ENCODE peak calls at places on chromosome 17, in five cellular contexts. S, K, H, E and B are unnamed samples.

GRCh38 chr17:81889602-81890001 is 1.8 kb downstream of the ALYREF start:
- DNase-seq in H (no peak), K (no peak), S (no peak), E (no peak), B (no peak)

GRCh38 chr17:42720996-42721583 is 23.8 kb downstream of the EZH1 start:
- DNase-seq in H (no peak), K (peak), E (peak), S (peak), B (peak)

GRCh38 chr17:63276821-63277220 is 169.3 kb downstream of the CYB561 start:
- DNase-seq in K (no peak), H (no peak), S (no peak), E (no peak), B (no peak)

GRCh38 chr17:73118876-73119485 is 26.5 kb upstream of the SLC39A11 start:
- DNase-seq in S (no peak), H (no peak), K (no peak), E (no peak), B (peak)

GRCh38 chr17:4208228-4208627 is 55.6 kb downstream of the ANKFY1 start:
- DNase-seq in K (peak), E (no peak), S (no peak), H (no peak), B (no peak)

GRCh38 chr17:81491193-81491592 is 21.4 kb downstream of the ACTG1 start:
- DNase-seq in E (no peak), H (no peak), K (no peak), S (no peak), B (peak)

GRCh38 chr17:32120086-32120485 is 22.2 kb upstream of the RHOT1 start:
- DNase-seq in S (no peak), E (no peak), H (no peak), K (no peak), B (peak)

GRCh38 chr17:66944365-66945203 is 19.9 kb upstream of the CACNG4 start:
- DNase-seq in K (no peak), H (no peak), E (no peak), S (peak), B (no peak)

GRCh38 chr17:78144146-78144719 is 2.0 kb upstream of the C17orf99 start:
- DNase-seq in E (peak), K (peak), H (no peak), S (peak), B (no peak)

GRCh38 chr17:82213251-82214011 is 789 bp upstream of the CCDC57 start:
- DNase-seq in E (peak), S (no peak), K (peak), H (peak), B (peak)

GRCh38 chr17:51434434-51435170 is 174.3 kb downstream of the UTP18 start:
- DNase-seq in E (no peak), K (no peak), H (no peak), S (peak), B (no peak)

GRCh38 chr17:74165811-74166365 is 37.6 kb upstream of the RPL38 start:
- DNase-seq in H (no peak), E (no peak), K (no peak), S (no peak), B (peak)

GRCh38 chr17:49486012-49486641 is 9.0 kb upstream of the NGFR start:
- DNase-seq in S (no peak), E (no peak), H (no peak), K (no peak), B (peak)

GRCh38 chr17:43579570-43580140 is 33.5 kb upstream of the ETV4 start:
- DNase-seq in S (no peak), H (no peak), E (peak), K (peak), B (no peak)

GRCh38 chr17:73991260-73991659 is 212.2 kb upstream of the RPL38 start:
- DNase-seq in E (no peak), S (no peak), K (no peak), H (no peak), B (no peak)

GRCh38 chr17:39014044-39014794 is 47.0 kb upstream of the FBXO47 start:
- DNase-seq in S (peak), K (peak), E (peak), H (no peak), B (no peak)

GRCh38 chr17:77228224-77229215 is 87.8 kb downstream of the SEC14L1 start:
- DNase-seq in H (no peak), S (no peak), K (no peak), E (no peak), B (peak)

GRCh38 chr17:77382966-77383612 is 242.3 kb downstream of the SEC14L1 start:
- DNase-seq in H (no peak), S (no peak), K (no peak), E (peak), B (no peak)

GRCh38 chr17:58329035-58329807 is 626 bp upstream of the TSPOAP1 start:
- DNase-seq in S (no peak), H (peak), E (no peak), K (no peak), B (peak)